ENCODE peak calls at places on chromosomes 2 and 18, in six cellular contexts. G, F, E, M, C and Y are unnamed samples.

GRCh38 chr2:26528186-26528585 is 50.3 kb upstream of the OTOF start:
- DNase-seq in M (no peak), C (no peak), G (no peak), F (peak; percentile 15), E (no peak), Y (no peak)

GRCh38 chr2:62197609-62198236 is 1.8 kb downstream of the B3GNT2 start:
- DNase-seq in G (peak; percentile 36), E (peak; percentile 49), C (no peak), F (peak; percentile 70), M (peak; percentile 66), Y (no peak)

GRCh38 chr2:207437136-207437856 is 92.5 kb upstream of the CREB1 start:
- DNase-seq in E (no peak), M (no peak), C (no peak), G (no peak), F (no peak), Y (no peak)

GRCh38 chr2:88481937-88482336 is 29.4 kb upstream of the FOXI3 start:
- DNase-seq in E (no peak), F (no peak), C (no peak), M (no peak), G (peak; percentile 29), Y (peak; percentile 66)

GRCh38 chr18:30486856-30487255 is 555.7 kb downstream of the DSC3 start:
- DNase-seq in G (no peak), C (no peak), M (no peak), E (no peak), F (no peak), Y (no peak)

GRCh38 chr2:162074579-162074922 is 536 bp upstream of the DPP4 start:
- DNase-seq in C (no peak), E (no peak), F (no peak), G (no peak), M (no peak), Y (no peak)

GRCh38 chr2:200378652-200379290 is 72.3 kb downstream of the SPATS2L start:
- DNase-seq in E (no peak), M (no peak), F (no peak), G (no peak), C (no peak), Y (no peak)

GRCh38 chr2:129829577-129829976 is 149.9 kb upstream of the RAB6C start:
- DNase-seq in M (no peak), E (no peak), F (no peak), G (no peak), C (no peak), Y (no peak)

GRCh38 chr18:54939375-54939917 is 19.8 kb downstream of the CCDC68 start:
- DNase-seq in M (no peak), E (no peak), F (no peak), C (no peak), G (no peak), Y (no peak)

GRCh38 chr18:80213173-80213572 is 34.1 kb downstream of the PARD6G start:
- DNase-seq in E (no peak), C (no peak), F (no peak), M (no peak), G (no peak), Y (no peak)

GRCh38 chr18:49911414-49911813 is 98.1 kb upstream of the ACAA2 start:
- DNase-seq in M (no peak), E (no peak), F (no peak), G (no peak), C (no peak), Y (no peak)

GRCh38 chr2:191665286-191665685 is 12.7 kb upstream of the NABP1 start:
- DNase-seq in F (no peak), E (no peak), M (no peak), G (no peak), C (no peak), Y (no peak)

GRCh38 chr18:75694292-75694691 is 266.8 kb upstream of the SMIM21 start:
- DNase-seq in G (no peak), C (no peak), M (no peak), E (no peak), F (no peak), Y (no peak)

GRCh38 chr2:111702119-111702808 is 181.7 kb downstream of the ANAPC1 start:
- DNase-seq in C (no peak), E (peak; percentile 56), M (peak; percentile 38), F (no peak), G (peak; percentile 44), Y (no peak)

GRCh38 chr2:27131429-27131828 is 3.0 kb downstream of the PREB start:
- DNase-seq in G (no peak), E (no peak), F (no peak), C (no peak), M (no peak), Y (no peak)

GRCh38 chr18:28045176-28045810 is 131.6 kb downstream of the CDH2 start:
- DNase-seq in M (no peak), E (peak; percentile 52), C (peak; percentile 26), F (no peak), G (no peak), Y (no peak)

GRCh38 chr18:424071-424868 is 76.2 kb downstream of the COLEC12 start:
- DNase-seq in E (no peak), G (no peak), C (no peak), F (no peak), M (no peak), Y (no peak)

DNA sequence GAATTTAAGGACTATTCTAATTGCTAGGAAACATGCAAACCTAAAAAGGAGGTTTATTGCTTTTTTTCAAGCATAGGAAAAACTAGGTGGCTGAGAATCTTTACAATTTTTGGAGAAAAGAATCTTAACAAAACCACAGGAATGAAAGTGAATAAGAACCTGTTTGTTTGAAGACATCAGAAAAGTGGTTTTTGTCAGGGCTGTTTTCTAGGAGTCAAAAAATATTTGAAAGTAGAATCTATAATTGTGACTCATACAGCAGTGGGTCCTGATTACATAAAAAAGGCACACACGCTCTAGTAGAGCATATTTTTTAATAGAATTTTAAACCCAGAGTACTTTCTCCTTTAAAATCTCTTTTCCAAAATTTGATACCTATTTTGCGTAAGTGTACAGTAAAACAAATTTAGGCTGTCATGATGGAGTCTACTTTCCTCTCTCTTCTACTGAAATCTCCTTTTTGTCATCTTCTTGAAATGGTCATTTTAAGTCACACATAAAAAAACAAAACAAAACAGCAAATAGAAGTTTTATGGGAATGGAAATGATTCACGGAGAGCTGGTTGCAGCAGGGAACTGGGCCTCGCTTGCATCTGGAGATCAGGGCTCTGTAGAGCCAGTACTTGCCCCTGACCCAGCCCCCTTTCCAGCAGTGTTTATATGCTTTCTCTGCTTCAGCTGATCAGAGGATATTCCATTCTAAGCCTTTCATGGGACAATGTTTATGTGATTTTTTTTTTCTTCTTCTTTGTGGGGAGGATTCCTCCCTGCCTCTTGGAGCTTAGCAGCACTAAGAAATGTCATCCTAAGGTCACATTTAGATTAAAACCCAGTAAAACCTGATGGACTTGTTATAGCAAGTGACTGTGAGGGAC is 59.1 kb upstream of the PELI1 start:
- DNase-seq in C (no peak), E (peak; percentile 18), F (no peak), M (no peak), G (no peak), Y (no peak)
- H3K27ac ChIP-seq in C (peak overlapping the region; percentile 84), E (no peak overlapping the region), F (peak overlapping the region; percentile 83), M (no peak overlapping the region), G (no peak overlapping the region), Y (peak overlapping the region; percentile 46)

DNA sequence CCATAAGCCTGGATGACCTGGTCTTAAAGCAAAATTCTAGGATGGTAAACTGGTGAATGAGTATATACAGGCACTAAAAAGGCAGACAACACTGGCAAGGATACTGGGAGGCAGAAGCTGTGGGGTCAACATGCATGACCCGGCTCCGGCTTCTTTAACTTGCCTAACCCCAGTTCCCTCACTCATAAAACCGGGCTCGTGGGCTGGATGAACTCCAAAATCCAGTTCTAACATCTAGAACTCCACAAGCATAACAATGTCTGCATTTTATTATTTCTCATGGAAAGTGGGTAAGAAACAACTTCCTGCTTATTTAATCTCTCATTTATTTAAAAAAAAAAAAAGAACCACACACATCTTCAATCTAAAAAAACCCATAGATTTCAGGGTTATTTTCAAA is 57.3 kb downstream of the FARSB start:
- DNase-seq in E (no peak), M (no peak), C (no peak), G (no peak), F (no peak), Y (no peak)
- H3K27ac ChIP-seq in E (no peak overlapping the region), M (no peak overlapping the region), C (no peak overlapping the region), G (no peak overlapping the region), F (no peak overlapping the region), Y (no peak overlapping the region)

GRCh38 chr2:142755191-142755590 is 122.3 kb upstream of the KYNU start:
- DNase-seq in E (no peak), C (no peak), M (no peak), F (no peak), G (no peak), Y (no peak)

GRCh38 chr2:142757111-142757510 is 120.4 kb upstream of the KYNU start:
- DNase-seq in C (no peak), E (no peak), G (no peak), M (no peak), F (no peak), Y (no peak)

GRCh38 chr2:142754182-142754581 is 123.3 kb upstream of the KYNU start:
- DNase-seq in G (no peak), M (no peak), E (no peak), C (no peak), F (no peak), Y (no peak)

GRCh38 chr2:142758973-142759372 is 118.5 kb upstream of the KYNU start:
- DNase-seq in C (no peak), F (no peak), G (no peak), M (no peak), E (no peak), Y (no peak)

GRCh38 chr2:142756430-142756829 is 121.0 kb upstream of the KYNU start:
- DNase-seq in M (no peak), F (no peak), E (no peak), C (no peak), G (peak; percentile 33), Y (peak; percentile 33)
- H3K27ac ChIP-seq in M (no peak overlapping the region), F (no peak overlapping the region), E (no peak overlapping the region), C (no peak overlapping the region), G (no peak overlapping the region), Y (peak overlapping the region; percentile 21)

GRCh38 chr2:169344736-169345506 is 17.4 kb downstream of the LRP2 start:
- DNase-seq in F (no peak), C (no peak), M (no peak), E (no peak), G (no peak), Y (no peak)

GRCh38 chr2:169349528-169349927 is 12.8 kb downstream of the LRP2 start:
- DNase-seq in F (no peak), M (no peak), G (no peak), C (no peak), E (no peak), Y (no peak)

GRCh38 chr2:169351725-169352124 is 10.6 kb downstream of the LRP2 start:
- DNase-seq in C (no peak), E (no peak), F (no peak), M (no peak), G (no peak), Y (no peak)

GRCh38 chr2:169345507-169346120 is 16.7 kb downstream of the LRP2 start:
- DNase-seq in C (no peak), G (no peak), E (no peak), M (no peak), F (no peak), Y (no peak)

GRCh38 chr2:169348321-169349002 is 13.9 kb downstream of the LRP2 start:
- DNase-seq in E (no peak), C (no peak), M (no peak), F (no peak), G (no peak), Y (no peak)
- H3K27ac ChIP-seq in E (no peak overlapping the region), C (no peak overlapping the region), M (no peak overlapping the region), F (no peak overlapping the region), G (no peak overlapping the region), Y (no peak overlapping the region)